ENCODE peak calls at places on chromosomes 5 and 9, in six cellular contexts. One of them, this sample, is unnamed.

GRCh38 chr5:10635257-10635860 is 71.5 kb downstream of the ANKRD33B start:
- DNase-seq in HCT116: peak; percentile 10
- DNase-seq in endothelial cell of umbilical vein: peak; percentile 64
- DNase-seq in HepG2: no peak
- DNase-seq in H1: no peak
- DNase-seq in SK-N-SH: no peak
- DNase-seq in this sample: no peak

GRCh38 chr5:5169466-5169865 is 29.3 kb downstream of the ADAMTS16 start:
- DNase-seq in HCT116: no peak
- DNase-seq in endothelial cell of umbilical vein: no peak
- DNase-seq in HepG2: no peak
- DNase-seq in H1: no peak
- DNase-seq in SK-N-SH: no peak
- DNase-seq in this sample: no peak

GRCh38 chr5:154713615-154714125 is 41.5 kb upstream of the LARP1 start:
- DNase-seq in HCT116: no peak
- DNase-seq in endothelial cell of umbilical vein: peak; percentile 28
- DNase-seq in HepG2: peak; percentile 81
- DNase-seq in H1: no peak
- DNase-seq in SK-N-SH: no peak
- DNase-seq in this sample: peak; percentile 11

GRCh38 chr5:145906401-145906800 is 30.0 kb upstream of the SH3RF2 start:
- DNase-seq in HCT116: no peak
- DNase-seq in endothelial cell of umbilical vein: no peak
- DNase-seq in HepG2: no peak
- DNase-seq in H1: no peak
- DNase-seq in SK-N-SH: no peak
- DNase-seq in this sample: no peak

GRCh38 chr9:129036923-129037766 is 719 bp downstream of the MIGA2 start:
- DNase-seq in HCT116: no peak
- DNase-seq in endothelial cell of umbilical vein: no peak
- DNase-seq in HepG2: no peak
- DNase-seq in H1: no peak
- DNase-seq in SK-N-SH: no peak
- DNase-seq in this sample: no peak

GRCh38 chr9:75083188-75083976 is 4.6 kb downstream of the NMRK1 start:
- DNase-seq in HCT116: no peak
- DNase-seq in endothelial cell of umbilical vein: no peak
- DNase-seq in HepG2: peak; percentile 74
- DNase-seq in H1: no peak
- DNase-seq in SK-N-SH: no peak
- DNase-seq in this sample: peak; percentile 63

GRCh38 chr5:39947657-39948056 is 522.9 kb upstream of the DAB2 start:
- DNase-seq in HCT116: no peak
- DNase-seq in endothelial cell of umbilical vein: no peak
- DNase-seq in HepG2: no peak
- DNase-seq in H1: no peak
- DNase-seq in SK-N-SH: no peak
- DNase-seq in this sample: no peak

GRCh38 chr9:131237931-131238401 is 38.3 kb downstream of the FAM78A start:
- DNase-seq in HCT116: no peak
- DNase-seq in endothelial cell of umbilical vein: peak; percentile 94
- DNase-seq in HepG2: no peak
- DNase-seq in H1: no peak
- DNase-seq in SK-N-SH: no peak
- DNase-seq in this sample: peak; percentile 76

GRCh38 chr5:83407931-83408330 is 63.6 kb upstream of the VCAN start:
- DNase-seq in HCT116: no peak
- DNase-seq in endothelial cell of umbilical vein: no peak
- DNase-seq in HepG2: no peak
- DNase-seq in H1: no peak
- DNase-seq in SK-N-SH: no peak
- DNase-seq in this sample: no peak

GRCh38 chr9:89996717-89997116 is 391.9 kb downstream of the GADD45G start:
- DNase-seq in HCT116: no peak
- DNase-seq in endothelial cell of umbilical vein: no peak
- DNase-seq in HepG2: peak; percentile 24
- DNase-seq in H1: no peak
- DNase-seq in SK-N-SH: no peak
- DNase-seq in this sample: no peak

GRCh38 chr5:125083932-125084331 is 337.5 kb upstream of the ZNF608 start:
- DNase-seq in HCT116: no peak
- DNase-seq in endothelial cell of umbilical vein: no peak
- DNase-seq in HepG2: no peak
- DNase-seq in H1: no peak
- DNase-seq in SK-N-SH: no peak
- DNase-seq in this sample: no peak

GRCh38 chr5:76082790-76083554 is at the start of gene SV2C:
- DNase-seq in HCT116: no peak
- DNase-seq in endothelial cell of umbilical vein: no peak
- DNase-seq in HepG2: no peak
- DNase-seq in H1: no peak
- DNase-seq in SK-N-SH: peak; percentile 89
- DNase-seq in this sample: peak; percentile 50

GRCh38 chr5:128216860-128217531 is 133.4 kb downstream of the SLC12A2 start:
- DNase-seq in HCT116: no peak
- DNase-seq in endothelial cell of umbilical vein: no peak
- DNase-seq in HepG2: no peak
- DNase-seq in H1: no peak
- DNase-seq in SK-N-SH: no peak
- DNase-seq in this sample: no peak

GRCh38 chr5:59661939-59662615 is 231.4 kb downstream of the PDE4D start:
- DNase-seq in HCT116: no peak
- DNase-seq in endothelial cell of umbilical vein: peak; percentile 67
- DNase-seq in HepG2: peak; percentile 57
- DNase-seq in H1: no peak
- DNase-seq in SK-N-SH: peak; percentile 40
- DNase-seq in this sample: peak; percentile 10

GRCh38 chr9:13557724-13558123 is 278.2 kb upstream of the MPDZ start:
- DNase-seq in HCT116: no peak
- DNase-seq in endothelial cell of umbilical vein: no peak
- DNase-seq in HepG2: no peak
- DNase-seq in H1: no peak
- DNase-seq in SK-N-SH: no peak
- DNase-seq in this sample: no peak

GRCh38 chr9:133463234-133463863 is 3.6 kb downstream of the CACFD1 start:
- DNase-seq in HCT116: no peak
- DNase-seq in endothelial cell of umbilical vein: no peak
- DNase-seq in HepG2: no peak
- DNase-seq in H1: no peak
- DNase-seq in SK-N-SH: no peak
- DNase-seq in this sample: peak; percentile 70

GRCh38 chr9:36136277-36136893 is at the start of gene GLIPR2:
- DNase-seq in HCT116: peak; percentile 26
- DNase-seq in endothelial cell of umbilical vein: peak; percentile 55
- DNase-seq in HepG2: peak; percentile 18
- DNase-seq in H1: no peak
- DNase-seq in SK-N-SH: peak; percentile 92
- DNase-seq in this sample: peak; percentile 82

GRCh38 chr5:14463629-14464028 is 118.0 kb upstream of the OTULINL start:
- DNase-seq in HCT116: no peak
- DNase-seq in endothelial cell of umbilical vein: peak; percentile 96
- DNase-seq in HepG2: no peak
- DNase-seq in H1: no peak
- DNase-seq in SK-N-SH: no peak
- DNase-seq in this sample: no peak

GRCh38 chr5:170315154-170315553 is 17.6 kb upstream of the LCP2 start:
- DNase-seq in HCT116: no peak
- DNase-seq in endothelial cell of umbilical vein: no peak
- DNase-seq in HepG2: no peak
- DNase-seq in H1: no peak
- DNase-seq in SK-N-SH: no peak
- DNase-seq in this sample: no peak

GRCh38 chr9:73838871-73839270 is 658.3 kb upstream of the RORB start:
- DNase-seq in HCT116: no peak
- DNase-seq in endothelial cell of umbilical vein: no peak
- DNase-seq in HepG2: no peak
- DNase-seq in H1: no peak
- DNase-seq in SK-N-SH: no peak
- DNase-seq in this sample: no peak

GRCh38 chr9:83334320-83334719 is 203.9 kb downstream of the FRMD3 start:
- DNase-seq in HCT116: peak; percentile 42
- DNase-seq in endothelial cell of umbilical vein: peak; percentile 74
- DNase-seq in HepG2: peak; percentile 64
- DNase-seq in H1: no peak
- DNase-seq in SK-N-SH: peak; percentile 53
- DNase-seq in this sample: peak; percentile 86

GRCh38 chr5:88398316-88398715 is 129.7 kb upstream of the TMEM161B start:
- DNase-seq in HCT116: no peak
- DNase-seq in endothelial cell of umbilical vein: no peak
- DNase-seq in HepG2: no peak
- DNase-seq in H1: no peak
- DNase-seq in SK-N-SH: no peak
- DNase-seq in this sample: no peak

GRCh38 chr5:135602882-135603721 is 24.3 kb upstream of the CXCL14 start:
- DNase-seq in HCT116: no peak
- DNase-seq in endothelial cell of umbilical vein: no peak
- DNase-seq in HepG2: no peak
- DNase-seq in H1: no peak
- DNase-seq in SK-N-SH: no peak
- DNase-seq in this sample: no peak

GRCh38 chr5:143148461-143149170 is 254.9 kb downstream of the NR3C1 start:
- DNase-seq in HCT116: no peak
- DNase-seq in endothelial cell of umbilical vein: no peak
- DNase-seq in HepG2: no peak
- DNase-seq in H1: no peak
- DNase-seq in SK-N-SH: no peak
- DNase-seq in this sample: no peak

GRCh38 chr5:16065810-16066209 is 113.8 kb downstream of the MARCHF11 start:
- DNase-seq in HCT116: no peak
- DNase-seq in endothelial cell of umbilical vein: no peak
- DNase-seq in HepG2: no peak
- DNase-seq in H1: no peak
- DNase-seq in SK-N-SH: no peak
- DNase-seq in this sample: no peak

GRCh38 chr5:38605610-38606009 is 49.2 kb upstream of the LIFR start:
- DNase-seq in HCT116: no peak
- DNase-seq in endothelial cell of umbilical vein: no peak
- DNase-seq in HepG2: no peak
- DNase-seq in H1: no peak
- DNase-seq in SK-N-SH: no peak
- DNase-seq in this sample: no peak

GRCh38 chr9:21711504-21711903 is 90.9 kb upstream of the MTAP start:
- DNase-seq in HCT116: peak; percentile 80
- DNase-seq in endothelial cell of umbilical vein: no peak
- DNase-seq in HepG2: no peak
- DNase-seq in H1: no peak
- DNase-seq in SK-N-SH: no peak
- DNase-seq in this sample: peak; percentile 48

GRCh38 chr9:21708225-21708624 is 94.2 kb upstream of the MTAP start:
- DNase-seq in HCT116: peak; percentile 60
- DNase-seq in endothelial cell of umbilical vein: no peak
- DNase-seq in HepG2: no peak
- DNase-seq in H1: no peak
- DNase-seq in SK-N-SH: no peak
- DNase-seq in this sample: no peak

GRCh38 chr9:21710792-21711191 is 91.6 kb upstream of the MTAP start:
- DNase-seq in HCT116: no peak
- DNase-seq in endothelial cell of umbilical vein: no peak
- DNase-seq in HepG2: no peak
- DNase-seq in H1: no peak
- DNase-seq in SK-N-SH: no peak
- DNase-seq in this sample: no peak

GRCh38 chr9:21709464-21710058 is 92.9 kb upstream of the MTAP start:
- DNase-seq in HCT116: peak; percentile 80
- DNase-seq in endothelial cell of umbilical vein: peak; percentile 69
- DNase-seq in HepG2: peak; percentile 37
- DNase-seq in H1: no peak
- DNase-seq in SK-N-SH: peak; percentile 24
- DNase-seq in this sample: peak; percentile 89

GRCh38 chr9:21708846-21709245 is 93.6 kb upstream of the MTAP start:
- DNase-seq in HCT116: no peak
- DNase-seq in endothelial cell of umbilical vein: no peak
- DNase-seq in HepG2: no peak
- DNase-seq in H1: no peak
- DNase-seq in SK-N-SH: no peak
- DNase-seq in this sample: no peak
- H2AFZ ChIP-seq in HCT116: peak overlapping the region; percentile 2
- H2AFZ ChIP-seq in endothelial cell of umbilical vein: no peak overlapping the region
- H2AFZ ChIP-seq in HepG2: no peak overlapping the region
- H2AFZ ChIP-seq in H1: no peak overlapping the region
- H2AFZ ChIP-seq in SK-N-SH: no peak overlapping the region
- H2AFZ ChIP-seq in this sample: no peak overlapping the region

DNA sequence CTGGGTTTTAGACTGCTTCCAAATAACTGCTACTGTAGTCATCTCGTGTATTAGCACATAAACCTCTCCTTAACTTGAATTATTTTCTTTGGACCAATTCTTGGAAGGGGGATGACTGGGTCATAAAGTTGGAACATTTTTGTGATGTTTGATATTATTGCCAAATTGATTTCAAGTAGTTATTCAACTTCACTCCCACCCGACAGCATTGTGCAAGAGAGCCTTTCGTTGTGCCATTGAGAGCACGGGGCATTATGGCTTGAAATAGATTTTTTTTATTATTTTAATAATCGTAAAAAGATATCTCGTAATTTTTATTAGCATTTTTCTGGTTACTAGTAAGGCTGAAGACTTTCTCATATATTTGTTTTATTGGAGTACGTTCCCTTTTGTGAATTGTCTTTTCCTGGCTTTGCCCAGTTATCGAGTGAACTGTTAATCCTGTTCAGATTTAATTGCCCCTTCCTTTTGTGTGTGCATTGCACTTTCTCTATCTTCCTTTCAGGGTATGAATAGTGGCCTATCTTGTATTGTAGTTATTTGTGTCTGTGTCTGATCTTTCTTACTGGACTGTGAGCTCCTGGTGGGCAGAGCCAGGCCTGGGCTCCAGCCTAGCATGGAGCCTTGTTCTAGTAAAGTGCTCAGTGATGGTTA is 93.4 kb upstream of the SHB start:
- DNase-seq in HCT116: no peak
- DNase-seq in endothelial cell of umbilical vein: no peak
- DNase-seq in HepG2: no peak
- DNase-seq in H1: no peak
- DNase-seq in SK-N-SH: no peak
- DNase-seq in this sample: no peak
- TF ChIP-seq POLR2AphosphoS5 in HCT116: no peak
- TF ChIP-seq POLR2AphosphoS5 in endothelial cell of umbilical vein: no peak
- TF ChIP-seq POLR2AphosphoS5 in HepG2: no peak
- TF ChIP-seq POLR2AphosphoS5 in H1: no peak
- TF ChIP-seq POLR2AphosphoS5 in SK-N-SH: no peak
- TF ChIP-seq POLR2AphosphoS5 in this sample: no peak

GRCh38 chr5:17229308-17229707 is 11.9 kb downstream of the BASP1 start:
- DNase-seq in HCT116: no peak
- DNase-seq in endothelial cell of umbilical vein: peak; percentile 21
- DNase-seq in HepG2: no peak
- DNase-seq in H1: no peak
- DNase-seq in SK-N-SH: no peak
- DNase-seq in this sample: no peak
- H4K20me1 ChIP-seq in HCT116: no peaks in the 10 kb centered on the region
- H4K20me1 ChIP-seq in endothelial cell of umbilical vein: no peaks in the 10 kb centered on the region
- H4K20me1 ChIP-seq in HepG2: no peaks in the 10 kb centered on the region
- H4K20me1 ChIP-seq in H1: peaks cover 25% of the 10 kb centered on the region
- H4K20me1 ChIP-seq in SK-N-SH: no peaks in the 10 kb centered on the region
- H4K20me1 ChIP-seq in this sample: peaks cover 24% of the 10 kb centered on the region

DNA sequence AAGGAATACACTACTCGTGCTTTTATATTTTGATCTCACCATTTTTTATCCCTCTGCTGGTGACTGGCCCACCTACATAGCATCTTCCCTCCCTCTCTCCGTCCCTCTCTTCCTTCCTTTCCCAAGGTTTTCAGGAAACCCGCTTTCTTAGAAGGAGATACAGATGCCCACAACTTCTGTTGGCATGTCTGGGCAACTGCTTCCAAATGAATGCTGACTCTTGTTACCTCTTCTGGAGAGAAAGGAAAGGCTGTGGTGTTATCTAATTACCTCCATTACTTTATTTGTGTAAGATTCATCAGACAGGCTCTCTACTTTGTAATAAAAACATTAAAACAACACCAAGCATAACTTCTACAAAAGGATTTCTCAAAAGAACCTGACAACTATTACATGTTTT is 20.2 kb downstream of the FANCC start:
- DNase-seq in HCT116: no peak
- DNase-seq in endothelial cell of umbilical vein: no peak
- DNase-seq in HepG2: no peak
- DNase-seq in H1: no peak
- DNase-seq in SK-N-SH: no peak
- DNase-seq in this sample: peak; percentile 21
- H2AFZ ChIP-seq in HCT116: no peak overlapping the region
- H2AFZ ChIP-seq in endothelial cell of umbilical vein: no peak overlapping the region
- H2AFZ ChIP-seq in HepG2: no peak overlapping the region
- H2AFZ ChIP-seq in H1: no peak overlapping the region
- H2AFZ ChIP-seq in SK-N-SH: no peak overlapping the region
- H2AFZ ChIP-seq in this sample: no peak overlapping the region

This sample was measured in GM23338.